ENCODE peak calls at places on chromosomes 4 and X, in eight cellular contexts. X is uterus, P is mammary epithelial cell, Y is esophagus squamous epithelium, A is HCT116, N is right lobe of liver, G is substantia nigra, Z is esophagus muscularis mucosa. U is an unnamed sample.
A peak's percentile ranks its signal among the peaks of the same experiment; 100 is the strongest.

GRCh38 chr4:18020145-18020670 is 1.3 kb downstream of the LCORL start:
- DNase-seq in N (no peak), P (peak; percentile 13), A (no peak), Y (no peak), G (no peak), X (no peak), Z (no peak), U (no peak)

GRCh38 chrX:21993265-21993664 is 38.9 kb upstream of the PHEX start:
- DNase-seq in X (no peak), Y (no peak), Z (no peak), G (no peak), P (no peak), A (no peak), N (no peak), U (no peak)

GRCh38 chr4:15341733-15342300 is 86.0 kb upstream of the C1QTNF7 start:
- DNase-seq in Y (no peak), P (no peak), X (no peak), A (no peak), G (no peak), Z (no peak), N (no peak), U (no peak)

GRCh38 chr4:55038176-55038890 is 87.1 kb downstream of the KDR start:
- DNase-seq in X (peak; percentile 74), P (peak; percentile 28), N (no peak), A (no peak), Y (no peak), Z (no peak), G (no peak), U (no peak)

GRCh38 chr4:150944660-150945059 is 70.4 kb downstream of the LRBA start:
- DNase-seq in X (no peak), N (no peak), Z (no peak), P (no peak), A (no peak), G (no peak), Y (no peak), U (no peak)

GRCh38 chrX:22652596-22652995 is 347.2 kb upstream of the DDX53 start:
- DNase-seq in A (no peak), N (no peak), Y (no peak), Z (no peak), G (no peak), X (peak; percentile 49), P (no peak), U (no peak)

GRCh38 chr4:125104616-125105015 is 210.1 kb upstream of the FAT4 start:
- DNase-seq in N (no peak), Y (no peak), A (no peak), X (no peak), G (no peak), Z (no peak), P (peak; percentile 18), U (no peak)

GRCh38 chr4:91909963-91910362 is 393.8 kb upstream of the GRID2 start:
- DNase-seq in G (no peak), A (no peak), N (no peak), X (no peak), Z (no peak), Y (no peak), P (no peak), U (no peak)

GRCh38 chrX:102517331-102517730 is 792 bp upstream of the TMSB15A start:
- DNase-seq in P (peak; percentile 6), N (no peak), Y (no peak), G (no peak), X (no peak), Z (no peak), A (no peak), U (no peak)

GRCh38 chrX:40945366-40945713 is 139.9 kb upstream of the USP9X start:
- DNase-seq in N (peak; percentile 49), Z (no peak), A (peak; percentile 21), G (no peak), Y (no peak), P (peak; percentile 63), X (peak; percentile 62), U (no peak)

GRCh38 chr4:120299631-120300030 is 233.0 kb upstream of the MAD2L1 start:
- DNase-seq in X (no peak), N (no peak), P (no peak), Y (no peak), G (no peak), A (no peak), Z (no peak), U (no peak)

GRCh38 chr4:120304801-120305200 is 238.2 kb upstream of the MAD2L1 start:
- DNase-seq in X (no peak), P (no peak), A (no peak), N (no peak), Z (no peak), Y (no peak), G (no peak), U (no peak)
- H3K27ac ChIP-seq in X (no peak overlapping the region), P (no peak overlapping the region), A (no peak overlapping the region), N (no peak overlapping the region), Z (no peak overlapping the region), Y (no peak overlapping the region), G (no peak overlapping the region), U (no peak overlapping the region)

GRCh38 chr4:3263053-3263958 is 14.3 kb downstream of the MSANTD1 start:
- DNase-seq in G (no peak), P (no peak), Y (no peak), N (no peak), A (no peak), Z (no peak), X (no peak), U (no peak)
- H3K27ac ChIP-seq in G (no peak overlapping the region), P (no peak overlapping the region), Y (no peak overlapping the region), N (no peak overlapping the region), A (no peak overlapping the region), Z (no peak overlapping the region), X (no peak overlapping the region), U (no peak overlapping the region)

DNA sequence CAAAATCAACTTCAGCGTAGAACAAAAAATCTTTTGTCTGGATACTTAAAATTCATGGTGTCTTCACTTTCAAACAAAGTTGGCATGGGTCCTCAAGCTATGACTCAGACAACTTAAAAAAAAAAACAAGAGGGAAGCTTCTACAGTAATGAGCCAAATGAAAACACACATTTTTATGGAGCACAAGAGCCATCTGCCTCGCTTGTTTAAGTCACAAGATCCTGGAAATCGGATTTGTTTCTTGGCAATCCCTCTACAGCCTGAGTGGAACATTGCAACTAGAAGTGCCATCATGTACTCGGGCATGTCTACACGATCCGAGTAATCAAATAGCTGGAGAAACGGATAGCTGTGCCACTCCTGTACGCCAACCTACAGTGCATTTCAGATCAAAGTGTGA is 22.6 kb downstream of the LAMP2 start:
- DNase-seq in Y (no peak), G (no peak), N (no peak), A (no peak), Z (no peak), P (peak; percentile 64), X (no peak), U (no peak)
- H3K27ac ChIP-seq in Y (no peak overlapping the region), G (peak overlapping the region; percentile 42), N (no peak overlapping the region), A (no peak overlapping the region), Z (no peak overlapping the region), P (peak overlapping the region; percentile 16), X (no peak overlapping the region), U (no peak overlapping the region)

GRCh38 chr4:38231626-38232025 is 271.4 kb downstream of the PTTG2 start:
- DNase-seq in P (no peak), X (no peak), N (no peak), A (no peak), Y (no peak), Z (no peak), G (no peak), U (peak; percentile 36)
- H3K27ac ChIP-seq in P (no peak overlapping the region), X (no peak overlapping the region), N (no peak overlapping the region), A (no peak overlapping the region), Y (peak overlapping the region; percentile 89), Z (no peak overlapping the region), G (no peak overlapping the region), U (peak overlapping the region; percentile 54)

GRCh38 chrX:109172091-109172602 is 309.7 kb downstream of the GUCY2F start:
- DNase-seq in G (no peak), A (no peak), Y (no peak), P (no peak), N (no peak), X (no peak), Z (no peak), U (no peak)
- H3K27ac ChIP-seq in G (no peak overlapping the region), A (no peak overlapping the region), Y (no peak overlapping the region), P (no peak overlapping the region), N (no peak overlapping the region), X (no peak overlapping the region), Z (no peak overlapping the region), U (no peak overlapping the region)

DNA sequence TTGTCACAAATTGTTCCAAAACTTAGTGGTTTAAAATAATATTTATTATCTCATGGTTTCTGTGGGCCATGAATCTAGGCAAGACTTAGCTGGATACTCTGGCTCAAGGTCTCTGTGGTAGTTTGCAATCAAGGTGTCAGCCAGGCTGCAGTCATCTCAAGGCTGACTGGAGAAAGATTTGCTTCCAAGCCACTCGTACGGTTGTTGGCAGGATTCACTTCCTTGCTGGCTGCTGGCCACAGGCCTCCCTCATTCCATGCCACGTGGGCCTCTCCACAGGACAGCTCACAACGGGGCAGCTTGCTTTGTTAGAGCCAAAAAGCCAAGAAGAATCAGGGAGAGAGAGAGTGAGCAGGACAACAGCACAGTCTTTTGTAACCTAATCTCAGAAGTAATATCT is 101.4 kb downstream of the WWC2 start:
- DNase-seq in N (no peak), X (peak; percentile 17), A (no peak), P (peak; percentile 84), G (peak; percentile 9), Y (no peak), Z (no peak), U (peak; percentile 68)
- H3K27ac ChIP-seq in N (no peak overlapping the region), X (no peak overlapping the region), A (no peak overlapping the region), P (peak overlapping the region; percentile 15), G (no peak overlapping the region), Y (no peak overlapping the region), Z (no peak overlapping the region), U (peak overlapping the region; percentile 60)

GRCh38 chr4:2746891-2747695 is 9.0 kb downstream of the TNIP2 start:
- DNase-seq in X (no peak), G (no peak), A (no peak), N (no peak), P (no peak), Y (no peak), Z (no peak), U (no peak)

GRCh38 chr4:2744576-2745270 is 11.4 kb downstream of the TNIP2 start:
- DNase-seq in Y (no peak), P (no peak), Z (no peak), A (no peak), X (no peak), N (no peak), G (no peak), U (no peak)

GRCh38 chr4:2743518-2744445 is 12.4 kb downstream of the TNIP2 start:
- DNase-seq in Z (no peak), N (no peak), X (no peak), A (no peak), Y (no peak), G (no peak), P (no peak), U (no peak)

GRCh38 chr4:2745981-2746806 is 9.9 kb downstream of the TNIP2 start:
- DNase-seq in Y (peak; percentile 55), Z (no peak), P (peak; percentile 94), G (no peak), N (no peak), A (no peak), X (no peak), U (peak; percentile 48)

GRCh38 chr4:2745516-2745915 is 10.6 kb downstream of the TNIP2 start:
- DNase-seq in P (no peak), Z (no peak), X (no peak), Y (no peak), G (no peak), N (no peak), A (no peak), U (no peak)
- H3K27ac ChIP-seq in P (peak overlapping the region; percentile 48), Z (no peak overlapping the region), X (no peak overlapping the region), Y (peak overlapping the region; percentile 73), G (no peak overlapping the region), N (no peak overlapping the region), A (no peak overlapping the region), U (peak overlapping the region; percentile 57)